ENCODE peak calls at places on chromosomes 11 and 22, in ten cellular contexts. I is Peyer's patch, J is ovary, S is HCT116, R is right atrium auricular region, H is mucosa of descending colon, E is upper lobe of right lung, K is lower lobe of right lung, L is MM.1S, A is colonic mucosa. N is an unnamed sample.

GRCh38 chr11:8813658-8814057 is 97.3 kb upstream of the AKIP1 start:
- DNase-seq in S (peak; percentile 73), J (peak; percentile 80), R (peak; percentile 86), A (peak; percentile 83), E (peak; percentile 87), K (peak; percentile 77), I (no peak), L (peak; percentile 81), H (peak; percentile 68), N (peak; percentile 35)

GRCh38 chr22:22085702-22086500 is 103.3 kb upstream of the TOP3B start:
- DNase-seq in R (peak; percentile 59), K (no peak), H (no peak), A (no peak), I (no peak), L (no peak), S (peak; percentile 15), J (no peak), E (no peak), N (no peak)

GRCh38 chr22:49903322-49904039 is 14.8 kb downstream of the ALG12 start:
- DNase-seq in A (no peak), L (no peak), I (no peak), H (no peak), S (no peak), R (no peak), K (no peak), E (peak; percentile 42), J (no peak), N (no peak)

GRCh38 chr11:101127699-101128570 is 1.7 kb downstream of the PGR start:
- DNase-seq in I (peak; percentile 49), J (peak; percentile 69), H (peak; percentile 27), E (peak; percentile 65), R (peak; percentile 60), A (peak; percentile 21), L (no peak), S (no peak), K (peak; percentile 45), N (no peak)

GRCh38 chr11:66967670-66968425 is 7.3 kb upstream of the C11orf86 start:
- DNase-seq in R (peak; percentile 66), S (no peak), K (no peak), E (no peak), I (peak; percentile 68), A (peak; percentile 35), L (no peak), J (no peak), H (peak; percentile 26), N (no peak)

GRCh38 chr11:68214173-68215086 is 1.3 kb upstream of the KMT5B start:
- DNase-seq in E (peak; percentile 76), I (peak; percentile 66), L (no peak), H (peak; percentile 27), R (no peak), S (no peak), A (peak; percentile 42), K (no peak), J (peak; percentile 60), N (no peak)

GRCh38 chr22:30202531-30203006 is 44.0 kb downstream of the LIF start:
- DNase-seq in H (peak; percentile 70), S (no peak), R (no peak), I (no peak), K (peak; percentile 69), E (peak; percentile 64), L (no peak), J (peak; percentile 37), A (peak; percentile 75), N (peak; percentile 81)

GRCh38 chr11:12058425-12059115 is 50.1 kb upstream of the DKK3 start:
- DNase-seq in H (no peak), R (peak; percentile 54), E (no peak), K (no peak), S (no peak), A (no peak), J (no peak), I (no peak), L (no peak), N (no peak)

GRCh38 chr22:45458532-45458931 is 44.2 kb upstream of the FBLN1 start:
- DNase-seq in R (no peak), A (no peak), K (no peak), S (no peak), E (no peak), L (no peak), J (peak; percentile 1), I (peak; percentile 15), H (no peak), N (no peak)

GRCh38 chr11:21883354-21883753 is 309.5 kb upstream of the ANO5 start:
- DNase-seq in I (no peak), L (no peak), R (no peak), E (no peak), S (no peak), K (no peak), J (no peak), A (no peak), H (no peak), N (no peak)

GRCh38 chr11:110076388-110076965 is 16.7 kb upstream of the ZC3H12C start:
- DNase-seq in K (no peak), E (no peak), J (no peak), A (peak; percentile 78), H (peak; percentile 80), S (no peak), L (no peak), I (peak; percentile 55), R (no peak), N (no peak)

GRCh38 chr11:110077318-110077717 is 15.9 kb upstream of the ZC3H12C start:
- DNase-seq in K (no peak), R (no peak), A (peak; percentile 45), J (no peak), S (no peak), H (peak; percentile 38), I (no peak), E (no peak), L (no peak), N (no peak)

GRCh38 chr11:110078923-110079544 is 14.2 kb upstream of the ZC3H12C start:
- DNase-seq in E (no peak), J (no peak), R (no peak), K (no peak), A (no peak), H (no peak), L (no peak), S (no peak), I (no peak), N (no peak)

GRCh38 chr11:110079726-110080125 is 13.5 kb upstream of the ZC3H12C start:
- DNase-seq in R (no peak), S (no peak), J (no peak), E (no peak), H (no peak), I (no peak), A (no peak), L (no peak), K (no peak), N (no peak)

GRCh38 chr11:110077866-110078325 is 15.3 kb upstream of the ZC3H12C start:
- DNase-seq in I (peak; percentile 50), R (no peak), H (peak; percentile 29), A (no peak), S (no peak), L (no peak), K (no peak), E (no peak), J (no peak), N (no peak)
- H3K4me3 ChIP-seq in I (no peak overlapping the region), R (no peak overlapping the region), H (no peak overlapping the region), A (no peak overlapping the region), S (no peak overlapping the region), L (no peak overlapping the region), K (no peak overlapping the region), E (no peak overlapping the region), J (no peak overlapping the region), N (no peak overlapping the region)

GRCh38 chr22:17717708-17718107 is 56.6 kb downstream of the BID start:
- DNase-seq in A (no peak), R (no peak), K (no peak), J (no peak), S (no peak), I (no peak), E (no peak), L (no peak), H (no peak), N (no peak)

GRCh38 chr22:17707526-17707925 is 66.7 kb downstream of the BID start:
- DNase-seq in J (no peak), K (no peak), H (no peak), I (no peak), L (no peak), R (no peak), S (no peak), E (no peak), A (no peak), N (no peak)

GRCh38 chr22:17716529-17716928 is 57.7 kb downstream of the BID start:
- DNase-seq in A (no peak), L (no peak), H (no peak), I (no peak), S (no peak), R (no peak), J (no peak), E (no peak), K (no peak), N (no peak)

GRCh38 chr22:17710023-17710422 is 64.2 kb downstream of the BID start:
- DNase-seq in S (no peak), R (no peak), H (no peak), A (no peak), E (no peak), J (no peak), K (no peak), L (no peak), I (no peak), N (no peak)

DNA sequence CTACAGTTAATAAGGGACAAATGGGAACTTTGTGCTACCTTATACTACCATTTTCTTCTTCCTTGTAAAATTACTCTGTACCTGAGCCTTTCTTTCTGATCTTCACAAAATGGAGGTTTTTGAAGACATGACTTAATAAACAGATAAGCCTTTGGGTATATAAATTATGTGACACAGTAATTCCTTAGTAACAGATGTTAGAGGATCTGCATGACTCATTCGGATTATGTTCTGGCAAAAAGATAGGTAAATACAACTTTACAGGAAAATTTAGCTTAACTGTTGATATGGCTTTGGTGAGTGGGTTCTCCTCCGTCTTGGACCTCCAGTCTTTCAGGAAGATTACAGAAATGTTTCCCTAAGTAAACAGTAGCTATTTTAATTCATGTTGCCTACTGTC is 61.8 kb downstream of the BID start:
- DNase-seq in I (no peak), A (no peak), E (no peak), H (no peak), K (no peak), L (no peak), S (no peak), R (no peak), J (no peak), N (no peak)
- H3K9me3 ChIP-seq in I (no peaks in the 10 kb centered on the region), A (no peaks in the 10 kb centered on the region), E (no peaks in the 10 kb centered on the region), H (no peaks in the 10 kb centered on the region), K (no peaks in the 10 kb centered on the region), L (no peaks in the 10 kb centered on the region), S (no peaks in the 10 kb centered on the region), R (no peaks in the 10 kb centered on the region), J (no peaks in the 10 kb centered on the region), N (no peaks in the 10 kb centered on the region)

DNA sequence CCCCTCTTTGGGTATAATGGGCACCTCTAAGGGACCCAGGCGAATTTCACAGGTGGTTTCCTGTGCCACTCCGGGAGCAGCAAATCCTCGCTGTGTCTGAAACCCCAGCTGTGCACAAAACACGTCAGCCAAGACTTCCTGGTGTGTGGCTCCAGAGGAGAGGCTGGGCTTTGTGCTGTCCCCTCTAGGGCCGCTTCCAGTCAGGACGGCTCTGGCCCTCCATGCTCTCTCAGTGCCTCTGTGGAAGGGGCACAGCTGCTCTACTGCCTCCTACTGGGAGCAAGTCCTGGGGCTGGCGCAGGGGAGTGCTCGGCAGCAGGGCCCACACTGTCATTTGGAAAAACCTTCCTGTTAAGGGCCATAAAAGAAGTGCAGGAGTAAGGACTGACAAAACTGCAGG is 23.7 kb upstream of the ARFGAP3 start:
- DNase-seq in R (no peak), L (no peak), E (no peak), H (no peak), J (no peak), I (no peak), A (no peak), S (no peak), K (no peak), N (no peak)
- H3K36me3 ChIP-seq in R (peaks cover 89% of the 10 kb centered on the region), L (no peaks in the 10 kb centered on the region), E (peaks cover 97% of the 10 kb centered on the region), H (peaks cover 14% of the 10 kb centered on the region), J (no peaks in the 10 kb centered on the region), I (no peaks in the 10 kb centered on the region), A (peaks cover 30% of the 10 kb centered on the region), S (peaks cover 25% of the 10 kb centered on the region), K (peaks cover 100% of the 10 kb centered on the region), N (peaks cover 15% of the 10 kb centered on the region)

GRCh38 chr11:2325123-2325522 is 23.3 kb downstream of the TSPAN32 start:
- DNase-seq in K (no peak), H (no peak), A (no peak), E (peak; percentile 32), I (no peak), J (no peak), S (no peak), L (no peak), R (no peak), N (no peak)
- H3K4me3 ChIP-seq in K (no peak overlapping the region), H (no peak overlapping the region), A (no peak overlapping the region), E (no peak overlapping the region), I (no peak overlapping the region), J (no peak overlapping the region), S (no peak overlapping the region), L (no peak overlapping the region), R (no peak overlapping the region), N (no peak overlapping the region)